ENCODE peak calls at places on chromosomes 11 and 22, in eight cellular contexts. U is testis; V is astrocyte of the spinal cord; E is stimulated activated naive CD8-positive, alpha-beta T cell treated with anti-CD3 and anti-CD28 coated beads, Interleukin-15, amount 100 ng/mL, for 72 hours; I is progenitor cell of endocrine pancreas; A is astrocyte of the cerebellum; K is brain microvascular endothelial cell; B is stimulated activated naive CD4-positive, alpha-beta T cell. N is an unnamed sample.
A peak's percentile ranks its signal among the peaks of the same experiment; 100 is the strongest.

GRCh38 chr22:19287076-19287724 is 4.3 kb downstream of the CLTCL1 start:
- DNase-seq in U (no peak), V (peak; percentile 73), E (no peak), I (no peak), A (no peak), K (peak; percentile 21), B (no peak), N (peak; percentile 30)

GRCh38 chr11:71248656-71249055 is 3.7 kb downstream of the SHANK2 start:
- DNase-seq in U (no peak), V (no peak), E (no peak), I (no peak), A (no peak), K (no peak), B (no peak), N (no peak)

GRCh38 chr22:41565403-41566054 is 4.7 kb downstream of the CSDC2 start:
- DNase-seq in U (peak; percentile 64), V (peak; percentile 86), E (peak; percentile 11), I (no peak), A (peak; percentile 75), K (peak; percentile 82), B (no peak), N (peak; percentile 56)

GRCh38 chr11:86524603-86525352 is 147.6 kb downstream of the ME3 start:
- DNase-seq in U (no peak), V (peak; percentile 76), E (no peak), I (no peak), A (no peak), K (peak; percentile 60), B (no peak), N (no peak)

GRCh38 chr11:68983816-68984215 is 3.0 kb upstream of the MRGPRD start:
- DNase-seq in U (no peak), V (no peak), E (no peak), I (no peak), A (no peak), K (no peak), B (no peak), N (no peak)

GRCh38 chr11:6656581-6656915 is 939 bp upstream of the DCHS1 start:
- DNase-seq in U (no peak), V (no peak), E (no peak), I (no peak), A (no peak), K (no peak), B (no peak), N (no peak)

GRCh38 chr11:1119282-1120146 is 38.2 kb upstream of the MUC5AC start:
- DNase-seq in U (no peak), V (no peak), E (no peak), I (peak; percentile 8), A (no peak), K (no peak), B (no peak), N (no peak)

GRCh38 chr11:35650467-35650866 is 12.1 kb upstream of the TRIM44 start:
- DNase-seq in U (no peak), V (no peak), E (no peak), I (no peak), A (no peak), K (no peak), B (no peak), N (no peak)

GRCh38 chr22:36383110-36383581 is 4.6 kb downstream of the MYH9 start:
- DNase-seq in U (no peak), V (peak; percentile 93), E (no peak), I (no peak), A (peak; percentile 88), K (peak; percentile 73), B (no peak), N (peak; percentile 75)

GRCh38 chr11:35629914-35630313 is 11.7 kb downstream of the FJX1 start:
- DNase-seq in U (no peak), V (peak; percentile 97), E (no peak), I (no peak), A (peak; percentile 93), K (peak; percentile 99), B (no peak), N (peak; percentile 97)

GRCh38 chr11:68302256-68303054 is 9.9 kb upstream of the LRP5 start:
- DNase-seq in U (no peak), V (peak; percentile 35), E (no peak), I (no peak), A (no peak), K (peak; percentile 17), B (no peak), N (no peak)

GRCh38 chr11:13338437-13339069 is 61.0 kb downstream of the BMAL1 start:
- DNase-seq in U (no peak), V (no peak), E (no peak), I (no peak), A (no peak), K (peak; percentile 51), B (no peak), N (no peak)